ENCODE peak calls at places on chromosomes 6 and 20, in eight cellular contexts. K is uterus, O is left lung, B is GM23338, F is cardiac muscle cell, I is endothelial cell of umbilical vein, D is psoas muscle, N is dorsolateral prefrontal cortex. X is an unnamed sample.

GRCh38 chr20:38196592-38196991 is 31.5 kb upstream of the TGM2 start:
- DNase-seq in N (no peak), O (peak), D (peak), F (no peak), B (no peak), K (peak), I (no peak), X (no peak)

GRCh38 chr6:85041376-85041775 is 277.0 kb upstream of the TBX18 start:
- DNase-seq in B (no peak), D (no peak), F (no peak), N (no peak), O (no peak), K (no peak), I (peak), X (no peak)

GRCh38 chr6:1316482-1317220 is 4.8 kb downstream of the FOXQ1 start:
- DNase-seq in N (no peak), K (no peak), D (no peak), F (peak), I (no peak), O (no peak), B (peak), X (no peak)

GRCh38 chr6:144953552-144954240 is 668.6 kb downstream of the UTRN start:
- DNase-seq in F (no peak), O (no peak), K (no peak), I (no peak), D (no peak), N (no peak), B (no peak), X (no peak)

GRCh38 chr6:138107078-138107751 is at the start of gene PERP:
- DNase-seq in I (peak), N (peak), F (peak), K (peak), O (peak), D (peak), B (peak), X (peak)

GRCh38 chr6:43188426-43188825 is 6.4 kb downstream of the CUL9 start:
- DNase-seq in O (no peak), I (no peak), K (peak), N (no peak), B (no peak), F (no peak), D (no peak), X (no peak)

GRCh38 chr6:87755697-87756671 is 54.0 kb upstream of the AKIRIN2 start:
- DNase-seq in O (no peak), K (no peak), D (no peak), B (no peak), N (no peak), F (no peak), I (no peak), X (no peak)

GRCh38 chr6:131747821-131748353 is 37.1 kb upstream of the CTAGE9 start:
- DNase-seq in N (no peak), K (no peak), O (no peak), D (no peak), I (no peak), F (peak), B (no peak), X (no peak)

GRCh38 chr6:149488815-149489214 is 4.0 kb upstream of the ZC3H12D start:
- DNase-seq in D (no peak), I (no peak), K (no peak), N (no peak), B (no peak), F (no peak), O (no peak), X (no peak)

GRCh38 chr6:147080215-147080614 is 124.0 kb upstream of the STXBP5 start:
- DNase-seq in O (no peak), N (no peak), D (no peak), I (no peak), K (no peak), F (no peak), B (no peak), X (no peak)

GRCh38 chr20:57440678-57441509 is 49.7 kb downstream of the RBM38 start:
- DNase-seq in F (peak), N (peak), O (peak), K (peak), D (peak), B (peak), I (no peak), X (peak)

GRCh38 chr6:5565976-5566375 is 304.7 kb downstream of the FARS2 start:
- DNase-seq in O (no peak), K (no peak), I (no peak), F (no peak), B (no peak), N (no peak), D (no peak), X (no peak)

GRCh38 chr6:50071921-50072320 is 22.2 kb upstream of the DEFB112 start:
- DNase-seq in B (no peak), F (no peak), D (no peak), K (no peak), N (no peak), O (no peak), I (no peak), X (no peak)
- H3K27ac ChIP-seq in B (no peak), F (no peak), D (no peak), K (no peak), N (no peak), O (no peak), I (no peak), X (no peak)

GRCh38 chr6:36621371-36621855 is 27.3 kb downstream of the SRSF3 start:
- DNase-seq in D (no peak), F (no peak), I (no peak), B (no peak), N (no peak), O (no peak), K (no peak), X (no peak)
- H3K27ac ChIP-seq in D (no peak), F (no peak), I (no peak), B (no peak), N (no peak), O (no peak), K (no peak), X (no peak)

GRCh38 chr6:97864366-97864765 is 581.4 kb upstream of the MMS22L start:
- DNase-seq in F (no peak), D (no peak), I (no peak), B (no peak), O (no peak), K (no peak), N (no peak), X (no peak)

GRCh38 chr6:97865612-97866011 is 582.6 kb upstream of the MMS22L start:
- DNase-seq in N (no peak), O (no peak), F (no peak), I (no peak), K (no peak), B (peak), D (no peak), X (no peak)

GRCh38 chr6:97866616-97867015 is 583.6 kb upstream of the MMS22L start:
- DNase-seq in F (no peak), I (no peak), K (no peak), D (no peak), N (no peak), O (no peak), B (no peak), X (no peak)

GRCh38 chr6:97867177-97867576 is 584.2 kb upstream of the MMS22L start:
- DNase-seq in N (no peak), O (no peak), K (no peak), D (no peak), F (no peak), B (no peak), I (no peak), X (no peak)

GRCh38 chr6:97870273-97870672 is 587.3 kb upstream of the MMS22L start:
- DNase-seq in O (no peak), I (no peak), F (no peak), D (no peak), N (no peak), K (no peak), B (no peak), X (no peak)
- H3K27ac ChIP-seq in O (no peak), I (no peak), F (no peak), D (no peak), N (no peak), K (no peak), B (peak), X (no peak)

GRCh38 chr6:158869010-158869603 is 49.9 kb upstream of the EZR start:
- DNase-seq in I (no peak), N (peak), O (no peak), D (peak), K (no peak), F (no peak), B (peak), X (no peak)

GRCh38 chr6:158868122-158868480 is 48.9 kb upstream of the EZR start:
- DNase-seq in K (no peak), O (no peak), F (no peak), B (no peak), I (no peak), D (no peak), N (no peak), X (no peak)

GRCh38 chr6:158869604-158870417 is 50.6 kb upstream of the EZR start:
- DNase-seq in O (peak), I (peak), F (peak), N (peak), B (peak), D (peak), K (peak), X (peak)

GRCh38 chr6:158865769-158866168 is 46.6 kb upstream of the EZR start:
- DNase-seq in F (no peak), I (no peak), B (no peak), O (no peak), K (no peak), N (no peak), D (no peak), X (no peak)

GRCh38 chr6:158867381-158868121 is 48.4 kb upstream of the EZR start:
- DNase-seq in N (no peak), I (no peak), K (no peak), D (no peak), B (no peak), F (no peak), O (no peak), X (no peak)
- H3K27ac ChIP-seq in N (no peak), I (no peak), K (no peak), D (no peak), B (no peak), F (no peak), O (no peak), X (no peak)

DNA sequence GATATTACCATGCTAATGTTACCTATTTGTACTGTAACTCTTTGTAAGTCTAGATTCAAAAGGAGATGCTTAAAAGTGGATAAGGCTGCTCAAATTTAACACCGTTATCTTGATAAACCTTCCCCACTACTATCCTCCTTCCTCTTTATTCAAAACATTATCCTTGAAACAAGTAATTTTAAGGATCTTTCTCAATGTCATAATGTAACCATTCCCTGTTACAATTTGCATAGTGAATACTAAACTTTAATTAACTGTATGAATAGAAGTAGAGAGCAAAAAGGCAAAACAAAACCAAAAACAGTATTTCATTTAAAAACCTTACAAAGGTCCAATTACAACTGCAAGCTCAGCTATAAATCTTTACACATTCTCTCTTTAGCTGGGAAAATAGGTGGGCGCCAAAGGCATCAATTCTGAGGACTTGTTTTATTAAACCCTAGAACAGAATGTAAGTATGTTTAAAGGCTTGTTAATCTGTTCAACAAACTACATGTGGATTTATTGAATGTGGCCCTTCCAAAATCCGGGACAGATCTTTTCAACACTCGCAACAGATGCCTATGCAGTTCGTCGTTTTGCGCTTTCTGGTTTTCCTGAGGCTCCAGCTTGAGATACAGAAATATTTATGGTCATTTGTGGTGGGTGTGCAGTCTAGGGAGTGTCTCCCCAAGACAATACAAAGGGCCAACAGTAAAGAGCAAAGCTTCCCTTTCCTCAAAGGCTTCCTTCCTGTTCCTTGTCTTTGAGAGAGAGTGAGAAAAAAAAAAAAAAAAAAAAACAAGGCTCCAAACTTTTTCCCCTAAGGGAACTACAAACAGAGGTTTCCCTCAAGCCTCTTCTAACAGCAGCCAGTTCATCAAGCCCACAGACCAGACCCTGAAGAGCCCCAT is 15.1 kb downstream of the KIF13A start:
- DNase-seq in K (no peak), B (no peak), O (no peak), F (peak), N (no peak), D (no peak), I (peak), X (no peak)
- H3K27ac ChIP-seq in K (peak), B (peak), O (peak), F (peak), N (no peak), D (peak), I (peak), X (no peak)

DNA sequence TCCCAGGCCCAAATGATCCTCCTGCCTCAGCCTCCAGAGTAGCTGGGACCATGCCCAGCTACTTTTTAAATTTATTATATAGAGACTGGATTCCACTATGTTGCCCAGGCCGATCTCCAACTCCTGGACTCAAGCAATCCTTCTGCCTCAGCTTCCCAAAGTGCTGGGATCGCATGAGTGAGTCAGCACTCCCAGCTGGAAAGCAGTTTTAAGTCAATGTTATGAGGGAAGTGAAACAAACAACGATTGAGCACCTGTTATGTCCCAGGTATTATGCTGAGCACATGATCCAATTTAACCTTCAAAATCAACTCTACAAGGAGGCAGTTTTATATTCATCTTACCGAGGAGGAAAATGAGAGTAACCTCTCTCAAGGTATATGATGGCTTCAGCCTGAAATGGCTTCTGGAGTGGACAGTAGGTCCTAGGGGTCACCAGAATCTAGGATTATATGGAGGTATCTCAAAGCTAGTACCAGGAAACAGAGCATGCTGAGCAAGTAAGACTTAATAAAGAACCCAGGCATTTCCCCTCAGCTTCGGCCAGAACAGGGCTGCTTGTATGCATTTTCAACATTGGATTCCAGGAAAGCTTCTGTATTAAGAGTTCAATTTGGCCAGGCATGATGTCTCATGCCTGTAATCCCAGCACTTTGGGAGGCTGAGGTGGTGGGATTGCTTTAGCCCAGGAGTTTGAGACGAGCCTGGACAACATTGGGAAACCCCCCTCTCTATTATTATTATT is 55.0 kb downstream of the EDN1 start:
- DNase-seq in F (no peak), B (no peak), O (no peak), D (no peak), K (no peak), I (no peak), N (no peak), X (no peak)
- H3K27ac ChIP-seq in F (no peak), B (no peak), O (no peak), D (no peak), K (no peak), I (no peak), N (no peak), X (no peak)

DNA sequence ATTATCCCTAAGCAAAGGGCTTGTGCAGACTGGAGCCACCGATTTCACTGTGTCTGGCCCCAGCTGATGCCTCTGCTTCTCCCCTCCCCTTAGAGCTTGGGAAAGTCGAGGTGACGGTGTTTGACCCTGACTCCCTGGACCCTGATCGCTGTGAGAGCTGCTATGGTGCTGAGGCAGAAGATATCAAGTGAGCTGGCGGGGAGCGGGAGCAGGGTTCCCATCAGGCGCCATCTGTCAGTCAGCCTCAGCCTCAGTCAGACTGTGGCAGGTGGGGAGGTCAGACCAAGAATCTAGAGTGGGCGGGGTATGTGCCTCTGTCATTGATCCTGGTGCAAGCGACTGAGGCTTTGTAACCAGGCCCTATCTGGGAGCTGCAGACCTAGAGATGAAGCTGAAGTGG is 5.4 kb downstream of the ERGIC3 start:
- DNase-seq in B (no peak), I (no peak), D (no peak), N (no peak), O (no peak), K (no peak), F (no peak), X (no peak)
- H3K27ac ChIP-seq in B (no peak), I (no peak), D (no peak), N (no peak), O (no peak), K (no peak), F (no peak), X (no peak)

GRCh38 chr6:156410649-156411048 is 366.5 kb upstream of the ARID1B start:
- DNase-seq in O (no peak), F (no peak), K (no peak), D (no peak), B (no peak), I (peak), N (no peak), X (no peak)
- H3K27ac ChIP-seq in O (no peak), F (no peak), K (no peak), D (no peak), B (no peak), I (no peak), N (no peak), X (no peak)

X was measured in caudate nucleus.